ENCODE peak calls at places on chromosome 9, in four cellular contexts. V is NCI-H1105; F is K562; A is CD4-positive, alpha-beta T cell. P is an unnamed sample.

GRCh38 chr9:95510610-95511231 is 6.0 kb downstream of the PTCH1 start:
- DNase-seq in F (peak), V (peak), A (peak), P (peak)

GRCh38 chr9:137303031-137303892 is 1.2 kb upstream of the NRARP start:
- DNase-seq in V (no peak), F (no peak), A (peak), P (no peak)

GRCh38 chr9:91187965-91188344 is 173.8 kb downstream of the AUH start:
- DNase-seq in A (no peak), F (no peak), V (no peak), P (no peak)

GRCh38 chr9:136939996-136940525 is 4.5 kb downstream of the FBXW5 start:
- DNase-seq in A (no peak), F (no peak), V (no peak), P (no peak)

GRCh38 chr9:119092125-119092524 is 277.1 kb downstream of the BRINP1 start:
- DNase-seq in A (no peak), V (no peak), F (no peak), P (no peak)

GRCh38 chr9:70486127-70486526 is 71.7 kb upstream of the KLF9 start:
- DNase-seq in A (no peak), V (no peak), F (no peak), P (no peak)

GRCh38 chr9:104682642-104683041 is 11.7 kb upstream of the OR13D1 start:
- DNase-seq in V (peak), F (peak), A (no peak), P (no peak)

GRCh38 chr9:109478665-109479380 is 19.3 kb downstream of the PTPN3 start:
- DNase-seq in V (no peak), F (no peak), A (no peak), P (no peak)

GRCh38 chr9:22169243-22169642 is 160.1 kb upstream of the CDKN2B start:
- DNase-seq in A (no peak), V (no peak), F (no peak), P (no peak)

GRCh38 chr9:101465330-101465915 is 29.8 kb upstream of the ALDOB start:
- DNase-seq in V (no peak), A (no peak), F (no peak), P (no peak)

GRCh38 chr9:5041390-5042115 is 56.5 kb downstream of the JAK2 start:
- DNase-seq in F (no peak), A (no peak), V (no peak), P (no peak)

GRCh38 chr9:112020680-112021596 is 124.3 kb downstream of the UGCG start:
- DNase-seq in V (no peak), F (no peak), A (no peak), P (no peak)

GRCh38 chr9:2743937-2744529 is 26.7 kb downstream of the KCNV2 start:
- DNase-seq in A (no peak), F (no peak), V (no peak), P (no peak)

P was measured in T follicular helper cell.